ENCODE peak calls at places on chromosomes 3 and 15, in eight cellular contexts. D is foreskin fibroblast; Z is BE2C; Q is NCI-H69; F is Right ventricle myocardium superior; L is stimulated activated CD4-positive, alpha-beta T cell treated with anti-CD3 and anti-CD28 coated beads, Interleukin-12 subunit alpha, Interleukin-12 subunit beta, amount 100 ng/mL, for 48 hours; H is A673; X is activated CD4-positive, CD25-positive, alpha-beta regulatory T cell treated with anti-CD3 and anti-CD28 coated beads, Interleukin-2, amount 50 U/mL, for 16 hours. C is an unnamed sample.

GRCh38 chr3:74053970-74054369 is 429.2 kb upstream of the PDZRN3 start:
- DNase-seq in X (no peak), Q (no peak), D (peak), F (no peak), L (no peak), H (no peak), Z (no peak), C (no peak)

GRCh38 chr15:76217029-76217866 is 94.0 kb downstream of the ETFA start:
- DNase-seq in X (no peak), D (peak), F (no peak), H (no peak), Q (peak), L (no peak), Z (no peak), C (no peak)

GRCh38 chr3:155753038-155753647 is 8.3 kb upstream of the PLCH1 start:
- DNase-seq in X (no peak), H (peak), F (no peak), Q (peak), L (no peak), D (peak), Z (no peak), C (no peak)

GRCh38 chr15:99253381-99254090 is 2.3 kb downstream of the LRRC28 start:
- DNase-seq in Z (no peak), Q (no peak), X (no peak), D (peak), H (no peak), F (no peak), L (no peak), C (no peak)

GRCh38 chr15:56232058-56232457 is 11.6 kb downstream of the RFX7 start:
- DNase-seq in H (no peak), Q (peak), L (no peak), F (no peak), Z (no peak), X (no peak), D (no peak), C (no peak)

GRCh38 chr3:4988815-4989648 is 9.8 kb downstream of the BHLHE40 start:
- DNase-seq in Z (no peak), Q (peak), X (no peak), D (peak), L (no peak), H (no peak), F (peak), C (no peak)

GRCh38 chr3:164064298-164064697 is 1014.0 kb downstream of the SI start:
- DNase-seq in Q (peak), Z (no peak), D (no peak), L (no peak), H (peak), F (no peak), X (no peak), C (no peak)

GRCh38 chr3:188076176-188076575 is 77.8 kb upstream of the LPP start:
- DNase-seq in X (no peak), D (no peak), F (peak), H (no peak), Q (no peak), L (no peak), Z (no peak), C (no peak)

GRCh38 chr15:52424856-52425431 is 103.7 kb downstream of the MYO5A start:
- DNase-seq in D (peak), X (no peak), Z (no peak), L (no peak), Q (no peak), F (no peak), H (no peak), C (no peak)

GRCh38 chr15:64224508-64224907 is 61.7 kb upstream of the PPIB start:
- DNase-seq in L (no peak), X (no peak), F (no peak), H (peak), D (peak), Z (peak), Q (peak), C (no peak)

GRCh38 chr3:135753506-135753905 is 212.0 kb upstream of the PPP2R3A start:
- DNase-seq in F (no peak), D (no peak), L (no peak), Z (no peak), X (no peak), Q (no peak), H (no peak), C (no peak)

GRCh38 chr15:88835646-88836045 is 32.4 kb downstream of the ACAN start:
- DNase-seq in X (no peak), Q (no peak), L (no peak), Z (no peak), H (no peak), D (peak), F (no peak), C (no peak)

GRCh38 chr3:83934208-83935150 is 1024.3 kb upstream of the CADM2 start:
- DNase-seq in D (peak), X (no peak), Z (no peak), F (no peak), Q (peak), L (no peak), H (peak), C (no peak)

GRCh38 chr15:63905558-63906265 is 72.0 kb upstream of the HERC1 start:
- DNase-seq in X (no peak), L (no peak), F (no peak), Q (no peak), H (peak), Z (no peak), D (no peak), C (no peak)

GRCh38 chr15:76614725-76615124 is 278.2 kb downstream of the ISL2 start:
- DNase-seq in L (no peak), Q (no peak), Z (no peak), F (no peak), X (no peak), D (no peak), H (no peak), C (no peak)

GRCh38 chr3:126118591-126118990 is 34.7 kb upstream of the SLC41A3 start:
- DNase-seq in Z (no peak), X (no peak), H (no peak), L (no peak), Q (no peak), D (no peak), F (no peak), C (no peak)

GRCh38 chr3:172658344-172659245 is 52.3 kb downstream of the NCEH1 start:
- DNase-seq in Q (peak), L (no peak), F (no peak), Z (no peak), H (peak), X (no peak), D (peak), C (no peak)

GRCh38 chr15:65213241-65213640 is 2.0 kb upstream of the CILP start:
- DNase-seq in X (no peak), H (no peak), Z (no peak), F (no peak), D (no peak), Q (no peak), L (no peak), C (no peak)

GRCh38 chr3:24259901-24260512 is 234.6 kb downstream of the THRB start:
- DNase-seq in D (peak), L (no peak), Q (no peak), H (no peak), F (no peak), Z (no peak), X (no peak), C (no peak)

GRCh38 chr3:155369735-155370134 is 76.3 kb upstream of the STRIT1 start:
- DNase-seq in F (no peak), D (no peak), H (no peak), Q (no peak), Z (no peak), L (no peak), X (no peak), C (no peak)

GRCh38 chr3:186044973-186045372 is 63.9 kb downstream of the ETV5 start:
- DNase-seq in F (no peak), H (no peak), Z (no peak), X (no peak), D (peak), L (no peak), Q (no peak), C (no peak)

GRCh38 chr3:185943363-185944106 is 5.7 kb upstream of the TRA2B start:
- DNase-seq in X (peak), D (peak), L (peak), H (peak), Z (peak), Q (peak), F (peak), C (peak)

GRCh38 chr3:141877911-141878310 is 1.5 kb downstream of the ATP1B3 start:
- DNase-seq in L (no peak), H (peak), Z (no peak), X (no peak), F (no peak), Q (peak), D (peak), C (no peak)

GRCh38 chr3:138468886-138469285 is 34.5 kb downstream of the ESYT3 start:
- DNase-seq in X (no peak), L (no peak), H (no peak), Q (peak), F (no peak), Z (peak), D (peak), C (no peak)

GRCh38 chr3:24086597-24087369 is 141.7 kb downstream of the NR1D2 start:
- DNase-seq in X (no peak), F (no peak), L (no peak), D (peak), H (no peak), Z (no peak), Q (peak), C (no peak)

GRCh38 chr3:38556640-38557358 is 60.7 kb downstream of the EXOG start:
- DNase-seq in F (no peak), X (no peak), Z (no peak), D (no peak), H (no peak), L (no peak), Q (no peak), C (no peak)

GRCh38 chr15:70486451-70487379 is 276.6 kb downstream of the UACA start:
- DNase-seq in Q (no peak), X (no peak), D (no peak), F (peak), H (no peak), Z (no peak), L (peak), C (peak)

GRCh38 chr3:14680716-14681115 is 5.8 kb downstream of the C3orf20 start:
- DNase-seq in Q (no peak), X (no peak), H (no peak), L (no peak), D (peak), Z (no peak), F (no peak), C (no peak)

GRCh38 chr3:77041156-77041696 is 1.3 kb downstream of the ROBO2 start:
- DNase-seq in D (peak), X (no peak), F (no peak), H (no peak), Z (no peak), L (no peak), Q (peak), C (no peak)

GRCh38 chr3:32282578-32282977 is 44.1 kb downstream of the CMTM8 start:
- DNase-seq in L (no peak), X (no peak), Z (no peak), D (no peak), H (no peak), Q (no peak), F (no peak), C (no peak)

GRCh38 chr15:27846722-27847420 is 252.2 kb downstream of the OCA2 start:
- DNase-seq in D (no peak), X (no peak), Z (no peak), F (no peak), L (no peak), Q (no peak), H (no peak), C (no peak)

GRCh38 chr15:44532689-44533088 is 4.3 kb upstream of the EIF3J start:
- DNase-seq in L (no peak), H (peak), X (no peak), Q (peak), Z (no peak), F (no peak), D (no peak), C (no peak)

C was measured in stimulated activated naive B cell treated with anti-CD40 and anti-IgM and Interleukin-4, amounts not matched to agents 10 μg/mL and 1 μg/mL and 100 μg/mL, for 72 hours.